ENCODE peak calls at places on chromosomes 16 and 17, in eight cellular contexts. O is neural progenitor cell; B is stimulated activated CD4-positive, alpha-beta T cell treated with anti-CD3 and anti-CD28 coated beads, Interleukin-1b, Interleukin-23, amount 100 ng/mL, for 1 hour; C is iris pigment epithelial cell; Y is stimulated activated CD8-positive, alpha-beta memory T cell treated with anti-CD3 and anti-CD28 coated beads, Interleukin-4, amount 100 ng/mL, for 48 hours; A is GM12878; U is naive B cell; M is Ammon's horn. E is an unnamed sample.

GRCh38 chr16:22007509-22008214 is at the start of gene MOSMO:
- DNase-seq in B (peak; percentile 26), Y (peak; percentile 77), M (peak; percentile 73), C (peak; percentile 84), U (peak; percentile 62), A (no peak), O (peak; percentile 83), E (peak; percentile 91)

GRCh38 chr17:66564992-66565465 is 262.6 kb downstream of the PRKCA start:
- DNase-seq in U (no peak), A (no peak), M (no peak), O (peak; percentile 50), C (peak; percentile 78), B (no peak), Y (no peak), E (no peak)

GRCh38 chr16:67001159-67001486 is 12.7 kb downstream of the CES4A start:
- DNase-seq in C (no peak), U (no peak), Y (no peak), M (no peak), A (no peak), B (no peak), O (no peak), E (no peak)

GRCh38 chr16:67326472-67327309 is at the start of the genes KCTD19 and LRRC36:
- DNase-seq in C (peak; percentile 23), O (peak; percentile 95), Y (peak; percentile 92), M (no peak), A (no peak), B (no peak), U (peak; percentile 35), E (peak; percentile 23)

GRCh38 chr17:76074390-76075363 is at the start of gene GALR2:
- DNase-seq in C (no peak), O (peak; percentile 70), B (no peak), U (peak; percentile 31), M (no peak), Y (no peak), A (no peak), E (no peak)

GRCh38 chr16:67930678-67931211 is 917 bp downstream of the CTRL start:
- DNase-seq in U (no peak), A (no peak), C (no peak), M (no peak), O (no peak), B (no peak), Y (no peak), E (no peak)

GRCh38 chr16:30429418-30429677 is 482 bp downstream of the DCTPP1 start:
- DNase-seq in C (no peak), A (no peak), B (no peak), O (no peak), U (no peak), Y (no peak), M (no peak), E (no peak)

GRCh38 chr17:49516190-49516589 is 21.1 kb downstream of the NGFR start:
- DNase-seq in O (no peak), U (no peak), M (no peak), A (no peak), C (peak; percentile 20), B (no peak), Y (no peak), E (no peak)

GRCh38 chr16:62853887-62854286 is 817.6 kb upstream of the CDH8 start:
- DNase-seq in B (no peak), M (no peak), Y (no peak), C (no peak), U (no peak), O (no peak), A (no peak), E (no peak)

GRCh38 chr16:78809535-78809934 is 710.1 kb downstream of the WWOX start:
- DNase-seq in B (no peak), M (no peak), Y (no peak), C (no peak), A (no peak), O (peak; percentile 36), U (no peak), E (no peak)

GRCh38 chr17:83196973-83197880 is 117.8 kb downstream of the METRNL start:
- DNase-seq in U (no peak), Y (peak; percentile 18), O (no peak), B (no peak), M (no peak), C (no peak), A (no peak), E (peak; percentile 84)

GRCh38 chr17:4054446-4054845 is 88.4 kb downstream of the ZZEF1 start:
- DNase-seq in Y (no peak), B (no peak), C (no peak), M (no peak), A (no peak), O (no peak), U (no peak), E (no peak)

GRCh38 chr16:27228621-27229501 is 25.5 kb downstream of the KDM8 start:
- DNase-seq in B (no peak), A (no peak), O (no peak), Y (no peak), M (no peak), U (no peak), C (no peak), E (no peak)

GRCh38 chr17:78622491-78623265 is 45.5 kb upstream of the DNAH17 start:
- DNase-seq in B (no peak), C (no peak), O (no peak), Y (no peak), U (no peak), M (no peak), A (no peak), E (no peak)

GRCh38 chr16:117381-118365 is 20.8 kb downstream of the NPRL3 start:
- DNase-seq in C (peak; percentile 29), U (peak; percentile 61), A (no peak), B (peak; percentile 31), O (peak; percentile 80), M (peak; percentile 61), Y (peak; percentile 82), E (peak; percentile 81)

GRCh38 chr16:5176505-5176904 is 78.9 kb upstream of the EEF2KMT start:
- DNase-seq in O (peak; percentile 57), U (no peak), A (no peak), C (no peak), B (no peak), Y (no peak), M (no peak), E (no peak)

GRCh38 chr16:88064011-88064888 is 113.0 kb downstream of the BANP start:
- DNase-seq in M (peak; percentile 32), B (no peak), A (no peak), C (no peak), O (no peak), U (no peak), Y (no peak), E (no peak)

GRCh38 chr16:27687605-27688004 is 137.7 kb downstream of the KATNIP start:
- DNase-seq in O (no peak), Y (no peak), U (no peak), B (no peak), M (no peak), A (no peak), C (no peak), E (no peak)

GRCh38 chr17:10048951-10049350 is 143.9 kb upstream of the RCVRN start:
- DNase-seq in M (peak; percentile 96), C (no peak), A (no peak), O (no peak), B (no peak), Y (no peak), U (no peak), E (no peak)

GRCh38 chr17:42212382-42212781 is 18.1 kb upstream of the GHDC start:
- DNase-seq in A (no peak), M (no peak), O (no peak), U (no peak), Y (no peak), C (no peak), B (no peak), E (no peak)

GRCh38 chr17:57810740-57811632 is 38.9 kb downstream of the MRPS23 start:
- DNase-seq in B (no peak), U (peak; percentile 33), A (no peak), M (peak; percentile 67), Y (no peak), O (no peak), C (peak; percentile 50), E (peak; percentile 51)

GRCh38 chr17:45090711-45091110 is 29.6 kb downstream of the NMT1 start:
- DNase-seq in U (no peak), M (no peak), C (peak; percentile 49), O (no peak), B (no peak), A (no peak), Y (no peak), E (no peak)

E was measured in adipocyte.